ENCODE peak calls at places on chromosomes 6 and 20, in five cellular contexts. H, Q, Z, W and X are unnamed samples.

GRCh38 chr20:12166053-12166717 is 248.5 kb downstream of the BTBD3 start:
- DNase-seq in Z (no peak), W (no peak), H (peak; percentile 21), Q (no peak), X (peak; percentile 89)

GRCh38 chr6:76593668-76594067 is 521.2 kb upstream of the IMPG1 start:
- DNase-seq in W (no peak), H (no peak), Q (no peak), Z (no peak), X (no peak)

GRCh38 chr20:31593221-31594001 is 11.7 kb upstream of the ID1 start:
- DNase-seq in Z (no peak), Q (no peak), W (no peak), H (peak; percentile 92), X (peak; percentile 79)

GRCh38 chr20:42749548-42749947 is 440.2 kb downstream of the PTPRT start:
- DNase-seq in W (no peak), Q (no peak), Z (no peak), H (no peak), X (no peak)

GRCh38 chr6:43150051-43150751 is 20.9 kb upstream of the SRF start:
- DNase-seq in H (no peak), Q (no peak), Z (no peak), W (no peak), X (no peak)

GRCh38 chr6:96899019-96899418 is 1.3 kb upstream of the NDUFAF4 start:
- DNase-seq in Q (no peak), H (peak; percentile 37), W (no peak), Z (peak; percentile 40), X (peak; percentile 61)

GRCh38 chr6:75381878-75382633 is 97.5 kb upstream of the TMEM30A start:
- DNase-seq in Z (no peak), H (no peak), W (no peak), Q (no peak), X (no peak)

GRCh38 chr6:122953766-122954165 is 42.3 kb upstream of the CLVS2 start:
- DNase-seq in W (no peak), Z (no peak), H (no peak), Q (no peak), X (no peak)

GRCh38 chr6:22647671-22648070 is 78.3 kb downstream of the HDGFL1 start:
- DNase-seq in W (no peak), Z (no peak), H (no peak), Q (no peak), X (no peak)

GRCh38 chr6:155026366-155027045 is 31.4 kb downstream of the TIAM2 start:
- DNase-seq in Q (no peak), W (no peak), H (peak; percentile 87), Z (no peak), X (peak; percentile 80)

GRCh38 chr6:14290448-14291388 is 173.1 kb downstream of the CD83 start:
- DNase-seq in W (no peak), Q (no peak), H (no peak), Z (no peak), X (no peak)

GRCh38 chr6:15524736-15525401 is 138.0 kb downstream of the DTNBP1 start:
- DNase-seq in W (no peak), H (no peak), Q (no peak), Z (no peak), X (no peak)

GRCh38 chr6:43335469-43335868 is 26.8 kb upstream of the CRIP3 start:
- DNase-seq in Z (no peak), H (no peak), W (no peak), Q (no peak), X (no peak)

GRCh38 chr20:46568570-46569129 is 18.2 kb upstream of the OCSTAMP start:
- DNase-seq in Q (no peak), Z (no peak), H (peak; percentile 47), W (no peak), X (peak; percentile 28)

GRCh38 chr20:36575066-36575743 is 1.8 kb downstream of the TGIF2 start:
- DNase-seq in H (peak; percentile 27), Q (no peak), Z (peak; percentile 36), W (no peak), X (peak; percentile 79)

GRCh38 chr6:19757036-19757435 is 80.1 kb upstream of the ID4 start:
- DNase-seq in Z (no peak), H (peak; percentile 42), W (no peak), Q (no peak), X (no peak)

GRCh38 chr6:26531897-26532296 is 6.3 kb upstream of the HMGN4 start:
- DNase-seq in Q (no peak), Z (no peak), H (no peak), W (no peak), X (no peak)

GRCh38 chr20:63100926-63101699 is 94.3 kb upstream of the BHLHE23 start:
- DNase-seq in Z (no peak), H (no peak), Q (peak; percentile 7), W (no peak), X (no peak)

GRCh38 chr6:44250718-44251123 is 3.8 kb downstream of the HSP90AB1 start:
- DNase-seq in Z (no peak), Q (no peak), W (no peak), H (no peak), X (no peak)

GRCh38 chr20:21182832-21183563 is 57.1 kb downstream of the KIZ start:
- DNase-seq in Z (no peak), W (no peak), Q (no peak), H (peak; percentile 91), X (peak; percentile 80)

GRCh38 chr6:26195376-26195923 is 108.2 kb downstream of the HFE start:
- DNase-seq in Z (peak; percentile 87), W (peak; percentile 69), H (peak; percentile 92), Q (peak; percentile 59), X (peak; percentile 97)

GRCh38 chr6:75402296-75402695 is 91.3 kb downstream of the FILIP1 start:
- DNase-seq in Q (no peak), Z (no peak), W (no peak), H (peak; percentile 84), X (peak; percentile 61)